ENCODE peak calls at places on chromosome 7, in five cellular contexts. X is A549, F is H1, L is HepG2, B is K562. V is an unnamed sample.

GRCh38 chr7:8379264-8379663 is 54.1 kb upstream of the NXPH1 start:
- DNase-seq in X (no peak), F (no peak), L (no peak), B (no peak), V (no peak)

GRCh38 chr7:122303522-122303970 is 1.0 kb downstream of the FEZF1 start:
- DNase-seq in X (no peak), F (no peak), L (no peak), B (no peak), V (no peak)

GRCh38 chr7:38731195-38731594 is 100.0 kb upstream of the AMPH start:
- DNase-seq in X (no peak), F (no peak), L (no peak), B (no peak), V (no peak)

GRCh38 chr7:82740246-82740848 is 296.8 kb upstream of the CACNA2D1 start:
- DNase-seq in X (peak; percentile 18), F (peak; percentile 64), L (peak; percentile 28), B (no peak), V (peak; percentile 51)

GRCh38 chr7:121488251-121488650 is 92.1 kb upstream of the FAM3C start:
- DNase-seq in X (no peak), F (no peak), L (no peak), B (no peak), V (peak; percentile 27)

GRCh38 chr7:139663608-139664177 is 114.1 kb downstream of the HIPK2 start:
- DNase-seq in X (no peak), F (no peak), L (no peak), B (no peak), V (no peak)

GRCh38 chr7:42262907-42263466 is 26.0 kb upstream of the GLI3 start:
- DNase-seq in X (no peak), F (no peak), L (no peak), B (no peak), V (no peak)

GRCh38 chr7:102331536-102332275 is 24.5 kb downstream of the SPDYE6 start:
- DNase-seq in X (no peak), F (peak; percentile 46), L (no peak), B (peak; percentile 11), V (no peak)

GRCh38 chr7:24783731-24784130 is 26.5 kb upstream of the GSDME start:
- DNase-seq in X (no peak), F (no peak), L (no peak), B (no peak), V (no peak)

GRCh38 chr7:157576415-157576814 is 239.6 kb downstream of the DNAJB6 start:
- DNase-seq in X (no peak), F (no peak), L (no peak), B (no peak), V (no peak)

GRCh38 chr7:116777613-116778380 is 84.6 kb upstream of the CAPZA2 start:
- DNase-seq in X (no peak), F (no peak), L (no peak), B (no peak), V (peak; percentile 45)

GRCh38 chr7:44216019-44216418 is 15.2 kb downstream of the YKT6 start:
- DNase-seq in X (no peak), F (no peak), L (no peak), B (no peak), V (no peak)

GRCh38 chr7:121187676-121188075 is 141.1 kb upstream of the WNT16 start:
- DNase-seq in X (no peak), F (no peak), L (no peak), B (no peak), V (no peak)

GRCh38 chr7:27172388-27172774 is 1.7 kb downstream of the HOXA10 start:
- DNase-seq in X (no peak), F (peak; percentile 49), L (no peak), B (no peak), V (peak; percentile 69)

GRCh38 chr7:99366646-99367045 is 7.9 kb upstream of the ARPC1B start:
- DNase-seq in X (no peak), F (no peak), L (no peak), B (no peak), V (no peak)

GRCh38 chr7:116653204-116653603 is 18.8 kb upstream of the MET start:
- DNase-seq in X (no peak), F (no peak), L (no peak), B (no peak), V (no peak)

GRCh38 chr7:67636363-67637355 is 640.0 kb downstream of the TYW1 start:
- DNase-seq in X (no peak), F (no peak), L (no peak), B (no peak), V (no peak)

GRCh38 chr7:36794689-36795088 is 70.4 kb upstream of the AOAH start:
- DNase-seq in X (no peak), F (no peak), L (peak; percentile 52), B (no peak), V (no peak)

GRCh38 chr7:111486472-111487142 is 75.7 kb downstream of the IMMP2L start:
- DNase-seq in X (peak; percentile 55), F (no peak), L (peak; percentile 41), B (peak; percentile 44), V (peak; percentile 70)

DNA sequence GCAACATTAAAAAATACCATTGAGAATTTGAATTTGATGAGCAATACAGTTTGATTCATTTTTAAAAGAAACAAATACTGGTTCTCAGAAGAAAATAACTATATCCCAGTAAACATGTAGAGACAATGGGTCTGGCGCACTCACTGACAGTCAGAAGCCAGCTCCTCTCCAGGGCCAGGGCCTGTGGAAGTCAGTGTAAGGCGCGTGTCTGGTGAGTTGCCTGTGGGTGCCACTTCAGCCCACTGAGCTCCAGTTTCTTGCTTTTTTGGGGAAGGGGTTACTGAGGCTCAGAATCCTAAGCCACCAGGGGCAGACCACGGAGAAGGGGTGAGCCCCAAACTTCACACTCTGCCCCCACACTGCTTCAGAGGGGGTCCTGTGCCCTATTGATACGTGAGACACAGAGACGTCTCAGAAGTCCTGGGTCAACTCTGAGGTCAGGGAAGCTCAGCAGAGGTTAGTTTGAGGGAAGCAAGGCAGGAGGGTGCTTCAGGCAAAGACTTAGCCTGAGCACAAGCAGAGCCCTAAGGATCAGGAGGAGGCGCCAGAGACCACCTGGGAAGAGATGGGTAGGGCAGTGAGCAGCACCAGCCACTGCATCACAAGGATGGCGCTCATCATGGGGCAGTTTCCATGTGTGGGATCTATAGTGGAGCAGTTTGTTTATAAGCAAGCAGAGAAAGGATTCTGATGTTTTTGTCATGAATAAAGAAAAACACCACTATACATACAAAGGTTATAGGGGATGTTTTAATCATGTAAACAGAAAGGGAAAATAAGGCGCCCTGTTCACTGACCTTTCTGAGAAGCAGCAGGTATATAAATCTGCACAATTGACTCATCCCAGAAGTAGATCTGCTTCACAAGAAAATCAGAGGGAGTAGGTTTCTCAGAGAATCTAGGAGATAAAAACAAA is 95.7 kb downstream of the PKD1L1 start:
- DNase-seq in X (no peak), F (peak; percentile 52), L (no peak), B (no peak), V (no peak)
- TF ChIP-seq CTCF in X (no peak), F (peak; percentile 73), L (peak; percentile 50), B (peak; percentile 13), V (peak; percentile 9)

GRCh38 chr7:29511337-29511736 is 52.3 kb upstream of the PRR15 start:
- DNase-seq in X (no peak), F (no peak), L (no peak), B (no peak), V (no peak)
- TF ChIP-seq JUN in X (no peak), F (no peak), L (no peak), B (no peak), V (no peak)

GRCh38 chr7:130485734-130486113 is 6.2 kb upstream of the MEST start:
- DNase-seq in X (no peak), F (no peak), L (no peak), B (no peak), V (no peak)
- H3K4me3 ChIP-seq in X (peak overlapping the region; percentile 54), F (peak overlapping the region; percentile 10), L (peak overlapping the region; percentile 28), B (no peak overlapping the region), V (no peak overlapping the region)

DNA sequence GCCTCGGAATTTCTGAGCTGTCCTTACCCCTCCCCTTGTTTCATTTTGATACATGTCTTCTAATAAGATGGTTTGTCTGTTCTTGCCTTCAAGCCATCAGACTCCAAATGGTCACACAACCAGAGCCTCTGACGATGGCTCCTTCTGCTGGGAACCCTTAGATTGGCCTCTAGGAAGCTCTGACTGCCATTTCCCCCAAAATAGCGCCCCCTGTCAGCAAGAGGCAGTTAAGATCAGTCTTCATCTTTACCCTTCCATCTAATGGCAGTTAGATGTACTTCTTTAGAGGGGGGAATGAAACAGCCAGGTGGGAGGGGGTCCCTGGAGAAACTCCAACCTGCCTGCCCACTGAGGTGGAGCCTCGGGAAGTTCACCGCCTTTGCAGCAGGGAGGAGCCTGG is 85.8 kb upstream of the GPR22 start:
- DNase-seq in X (no peak), F (no peak), L (no peak), B (peak; percentile 22), V (no peak)
- TF ChIP-seq CTCF in X (peak; percentile 13), F (no peak), L (no peak), B (peak; percentile 59), V (peak; percentile 8)

GRCh38 chr7:21844742-21845141 is 101.0 kb downstream of the CDCA7L start:
- DNase-seq in X (no peak), F (no peak), L (no peak), B (no peak), V (no peak)
- TF ChIP-seq JUN in X (no peak), F (no peak), L (no peak), B (no peak), V (no peak)

GRCh38 chr7:135308583-135309327 is 75.1 kb downstream of the STRA8 start:
- DNase-seq in X (no peak), F (no peak), L (no peak), B (no peak), V (no peak)
- H3K4me3 ChIP-seq in X (no peak overlapping the region), F (no peak overlapping the region), L (no peak overlapping the region), B (no peak overlapping the region), V (no peak overlapping the region)

GRCh38 chr7:33091641-33092191 is 17.5 kb downstream of the RP9 start:
- DNase-seq in X (no peak), F (no peak), L (no peak), B (no peak), V (no peak)
- TF ChIP-seq CTCF in X (no peak), F (peak; percentile 53), L (no peak), B (no peak), V (no peak)